ENCODE peak calls at places on chromosomes 5 and 9, in seven cellular contexts. T is NB4, B is SK-N-SH, F is kidney epithelial cell, Z is GM12878, G is AG09309, Q is A549. M is an unnamed sample.

GRCh38 chr5:177295929-177296328 is 7.6 kb downstream of the RAB24 start:
- DNase-seq in T (peak), B (no peak), F (no peak), Z (no peak), G (no peak), Q (no peak), M (no peak)

GRCh38 chr9:91163773-91164471 is 197.8 kb downstream of the AUH start:
- DNase-seq in T (peak), B (no peak), F (no peak), Z (no peak), G (no peak), Q (no peak), M (peak)

GRCh38 chr5:147448766-147449165 is 61.1 kb downstream of the DPYSL3 start:
- DNase-seq in T (no peak), B (no peak), F (no peak), Z (no peak), G (no peak), Q (no peak), M (no peak)

GRCh38 chr9:110041452-110041851 is 166.5 kb downstream of the C9orf152 start:
- DNase-seq in T (no peak), B (no peak), F (no peak), Z (no peak), G (no peak), Q (no peak), M (no peak)

GRCh38 chr9:35832814-35833213 is 3.8 kb downstream of the TMEM8B start:
- DNase-seq in T (no peak), B (no peak), F (no peak), Z (no peak), G (no peak), Q (no peak), M (no peak)

GRCh38 chr9:98323831-98324135 is 68.3 kb upstream of the TBC1D2 start:
- DNase-seq in T (no peak), B (no peak), F (no peak), Z (no peak), G (no peak), Q (no peak), M (no peak)

GRCh38 chr5:173093597-173093996 is 37.4 kb downstream of the CREBRF start:
- DNase-seq in T (no peak), B (no peak), F (no peak), Z (no peak), G (no peak), Q (no peak), M (no peak)

GRCh38 chr5:142715291-142715690 is 29.4 kb upstream of the FGF1 start:
- DNase-seq in T (no peak), B (no peak), F (no peak), Z (no peak), G (no peak), Q (no peak), M (no peak)

GRCh38 chr9:72579190-72579589 is 57.8 kb downstream of the TMC1 start:
- DNase-seq in T (no peak), B (no peak), F (no peak), Z (no peak), G (no peak), Q (peak), M (no peak)

GRCh38 chr9:5748438-5748837 is 84.5 kb downstream of the ERMP1 start:
- DNase-seq in T (no peak), B (no peak), F (no peak), Z (no peak), G (no peak), Q (no peak), M (no peak)

GRCh38 chr9:92974161-92974661 is 26.9 kb downstream of the FGD3 start:
- DNase-seq in T (no peak), B (no peak), F (no peak), Z (no peak), G (no peak), Q (no peak), M (no peak)

GRCh38 chr9:93252781-93253530 is 69.0 kb downstream of the WNK2 start:
- DNase-seq in T (no peak), B (no peak), F (no peak), Z (no peak), G (no peak), Q (no peak), M (peak)

GRCh38 chr9:211036-211435 is 3.6 kb upstream of the DOCK8 start:
- DNase-seq in T (peak), B (no peak), F (no peak), Z (no peak), G (no peak), Q (no peak), M (no peak)

GRCh38 chr9:34376596-34377401 is at the start of gene MYORG:
- DNase-seq in T (peak), B (peak), F (peak), Z (peak), G (no peak), Q (peak), M (peak)
- TF ChIP-seq CTCF in T (no peak), B (no peak), F (no peak), Z (no peak), G (no peak), Q (no peak), M (no peak)

DNA sequence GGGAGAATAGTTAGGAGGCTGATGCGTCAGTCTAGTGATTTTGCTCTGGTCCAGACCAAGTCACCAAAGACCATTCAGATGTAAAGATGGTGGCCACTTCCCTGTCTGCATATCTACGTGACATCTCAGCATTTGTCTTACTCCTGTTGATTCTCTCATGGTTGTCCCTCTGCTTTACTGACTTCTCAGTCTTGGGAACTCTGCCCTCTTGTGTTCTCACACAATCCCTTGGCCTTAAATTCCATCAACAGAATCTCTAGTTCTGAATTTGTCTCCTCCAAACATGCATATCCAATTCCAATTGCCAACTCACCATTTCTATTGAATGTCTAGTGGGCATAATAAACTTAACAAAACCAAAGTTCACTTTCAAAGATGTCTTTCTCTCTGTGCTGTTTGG is 147.8 kb downstream of the SLC24A2 start:
- DNase-seq in T (peak), B (no peak), F (no peak), Z (no peak), G (peak), Q (no peak), M (no peak)
- TF ChIP-seq CTCF in T (peak), B (peak), F (no peak), Z (no peak), G (peak), Q (no peak), M (no peak)

GRCh38 chr9:128107971-128108783 is 19.4 kb downstream of the PTGES2 start:
- DNase-seq in T (no peak), B (peak), F (no peak), Z (no peak), G (no peak), Q (no peak), M (no peak)

GRCh38 chr9:128107260-128107970 is 20.1 kb downstream of the PTGES2 start:
- DNase-seq in T (no peak), B (no peak), F (no peak), Z (no peak), G (no peak), Q (no peak), M (no peak)

GRCh38 chr9:128106181-128106939 is 21.2 kb downstream of the PTGES2 start:
- DNase-seq in T (no peak), B (peak), F (no peak), Z (no peak), G (no peak), Q (no peak), M (no peak)

GRCh38 chr9:128105538-128106175 is 21.9 kb downstream of the PTGES2 start:
- DNase-seq in T (no peak), B (no peak), F (no peak), Z (no peak), G (no peak), Q (no peak), M (no peak)

GRCh38 chr9:128106940-128107259 is 20.6 kb downstream of the PTGES2 start:
- DNase-seq in T (no peak), B (no peak), F (no peak), Z (no peak), G (no peak), Q (no peak), M (no peak)
- TF ChIP-seq CTCF in T (no peak), B (no peak), F (no peak), Z (no peak), G (no peak), Q (no peak), M (no peak)

GRCh38 chr5:43008369-43009158 is 31.6 kb downstream of the ANXA2R start:
- DNase-seq in T (peak), B (peak), F (no peak), Z (no peak), G (peak), Q (peak), M (peak)
- TF ChIP-seq CTCF in T (peak), B (peak), F (peak), Z (peak), G (peak), Q (peak), M (no peak)

DNA sequence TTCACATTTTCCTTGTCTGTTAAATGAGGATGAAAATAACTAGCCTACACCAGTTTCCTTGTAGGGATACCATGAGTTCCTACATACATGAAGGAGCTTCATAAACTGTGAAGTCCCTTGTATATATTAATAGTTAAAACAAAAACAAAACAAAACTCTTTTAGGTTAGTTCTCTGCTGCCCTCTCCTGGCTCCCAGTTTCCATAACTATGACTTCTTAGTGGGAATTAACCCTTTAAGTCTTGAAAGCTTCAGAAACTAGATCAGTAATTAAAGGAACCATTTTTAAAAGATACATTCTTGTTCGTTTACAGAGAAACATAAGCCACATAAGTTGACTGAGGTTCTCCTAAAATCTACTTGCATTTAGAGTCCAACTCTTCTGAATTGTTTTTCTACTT is 500.0 kb upstream of the C9orf72 start:
- DNase-seq in T (peak), B (peak), F (peak), Z (no peak), G (peak), Q (peak), M (no peak)
- TF ChIP-seq CTCF in T (peak), B (peak), F (peak), Z (peak), G (peak), Q (peak), M (peak)

DNA sequence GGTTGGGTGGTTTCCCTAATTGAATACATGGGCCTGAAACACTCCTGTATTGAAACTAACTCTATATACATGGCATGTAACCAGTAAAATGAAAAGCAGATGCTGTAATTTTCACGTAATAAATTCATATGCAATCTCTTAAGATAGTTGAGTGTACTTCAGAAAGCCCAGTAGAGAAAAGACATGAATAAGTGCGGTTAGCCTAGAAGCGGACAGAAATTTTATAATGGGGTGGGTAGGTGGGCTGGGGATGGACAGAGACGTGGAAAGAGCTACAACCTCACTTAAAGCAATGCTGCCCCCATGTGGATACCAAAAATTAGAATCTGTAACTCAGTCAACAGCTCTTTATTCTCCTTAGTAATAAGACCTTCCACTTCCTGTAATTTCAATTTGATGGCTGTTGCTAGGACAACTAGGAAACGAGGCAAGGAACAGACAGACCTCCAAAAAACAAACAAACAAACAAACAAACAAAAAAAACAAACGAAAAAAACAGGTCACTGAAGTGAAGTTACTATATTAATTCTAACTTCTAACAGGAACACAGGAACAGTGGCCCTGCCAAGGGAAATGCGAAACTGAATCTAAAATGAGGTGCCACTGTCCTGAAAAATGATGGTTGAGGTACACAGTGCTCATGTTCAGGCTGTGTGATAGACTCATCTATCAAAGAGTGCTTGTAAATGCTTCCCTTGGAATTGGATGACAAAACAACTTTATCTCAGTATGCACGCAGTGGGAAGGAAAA is 103.4 kb upstream of the GNA14 start:
- DNase-seq in T (peak), B (peak), F (no peak), Z (no peak), G (peak), Q (peak), M (no peak)
- TF ChIP-seq CTCF in T (peak), B (peak), F (peak), Z (peak), G (peak), Q (peak), M (peak)

DNA sequence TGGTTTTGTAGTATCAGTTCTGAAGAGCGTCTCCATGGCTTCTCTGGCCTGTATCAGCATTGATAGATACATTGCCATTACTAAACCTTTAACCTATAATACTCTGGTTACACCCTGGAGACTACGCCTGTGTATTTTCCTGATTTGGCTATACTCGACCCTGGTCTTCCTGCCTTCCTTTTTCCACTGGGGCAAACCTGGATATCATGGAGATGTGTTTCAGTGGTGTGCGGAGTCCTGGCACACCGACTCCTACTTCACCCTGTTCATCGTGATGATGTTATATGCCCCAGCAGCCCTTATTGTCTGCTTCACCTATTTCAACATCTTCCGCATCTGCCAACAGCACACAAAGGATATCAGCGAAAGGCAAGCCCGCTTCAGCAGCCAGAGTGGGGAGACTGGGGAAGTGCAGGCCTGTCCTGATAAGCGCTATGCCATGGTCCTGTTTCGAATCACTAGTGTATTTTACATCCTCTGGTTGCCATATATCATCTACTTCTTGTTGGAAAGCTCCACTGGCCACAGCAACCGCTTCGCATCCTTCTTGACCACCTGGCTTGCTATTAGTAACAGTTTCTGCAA is 1.5 kb downstream of the GPR21 start:
- DNase-seq in T (no peak), B (no peak), F (no peak), Z (no peak), G (no peak), Q (no peak), M (no peak)
- TF ChIP-seq CTCF in T (no peak), B (no peak), F (no peak), Z (no peak), G (no peak), Q (no peak), M (no peak)

M was measured in CD14-positive monocyte.